ENCODE peak calls at places on chromosomes 11 and 22, in six cellular contexts. I is upper lobe of right lung, F is kidney, Y is coronary artery, H is ovary, V is breast epithelium. T is an unnamed sample.

GRCh38 chr22:23431337-23432072 is 148.6 kb downstream of the IGLL1 start:
- DNase-seq in Y (no peak), V (no peak), I (no peak), F (no peak), H (peak), T (no peak)

GRCh38 chr22:32623943-32624342 is 149.3 kb downstream of the FBXO7 start:
- DNase-seq in V (peak), I (no peak), Y (peak), F (peak), H (peak), T (no peak)

GRCh38 chr22:20429254-20430100 is 8.1 kb downstream of the SCARF2 start:
- DNase-seq in I (peak), Y (no peak), H (no peak), V (no peak), F (peak), T (peak)

GRCh38 chr11:12215192-12215591 is 104.8 kb downstream of the MICAL2 start:
- DNase-seq in I (no peak), V (no peak), Y (no peak), H (no peak), F (no peak), T (no peak)

GRCh38 chr11:117328414-117329010 is 858 bp downstream of the CEP164 start:
- DNase-seq in Y (no peak), H (no peak), V (no peak), F (no peak), I (no peak), T (peak)

GRCh38 chr11:8913961-8914660 is 3.1 kb downstream of the AKIP1 start:
- DNase-seq in Y (no peak), V (no peak), H (peak), I (no peak), F (no peak), T (peak)

GRCh38 chr11:100741866-100742625 is 55.0 kb downstream of the ARHGAP42 start:
- DNase-seq in V (no peak), I (no peak), Y (no peak), F (no peak), H (no peak), T (no peak)

GRCh38 chr22:20198527-20199319 is 47.9 kb upstream of the CCDC188 start:
- DNase-seq in Y (no peak), H (no peak), F (no peak), V (no peak), I (no peak), T (no peak)

GRCh38 chr11:134945993-134946392 is 534.0 kb upstream of the B3GAT1 start:
- DNase-seq in H (no peak), F (no peak), I (no peak), Y (no peak), V (no peak), T (no peak)

GRCh38 chr11:121800704-121801516 is 315.1 kb downstream of the BLID start:
- DNase-seq in V (no peak), H (peak), F (no peak), Y (no peak), I (no peak), T (no peak)

GRCh38 chr11:110711776-110712642 is at the start of gene ARHGAP20:
- DNase-seq in F (peak), Y (peak), V (peak), H (peak), I (peak), T (peak)

GRCh38 chr11:113090716-113091577 is 129.7 kb downstream of the NCAM1 start:
- DNase-seq in I (no peak), Y (no peak), F (no peak), V (no peak), H (no peak), T (no peak)

GRCh38 chr11:75831915-75832502 is 17.0 kb downstream of the UVRAG start:
- DNase-seq in H (no peak), F (no peak), I (no peak), Y (no peak), V (no peak), T (no peak)

GRCh38 chr22:44263547-44263946 is 49.2 kb downstream of the SHISAL1 start:
- DNase-seq in I (peak), V (no peak), H (no peak), Y (no peak), F (no peak), T (no peak)

GRCh38 chr11:126146454-126147192 is 64.8 kb downstream of the RPUSD4 start:
- DNase-seq in Y (no peak), H (no peak), I (no peak), V (no peak), F (no peak), T (no peak)

GRCh38 chr11:58866788-58867187 is 22.3 kb upstream of the GLYATL2 start:
- DNase-seq in F (no peak), Y (no peak), I (no peak), H (no peak), V (no peak), T (no peak)

GRCh38 chr11:2272241-2272945 is 2.0 kb upstream of the ASCL2 start:
- DNase-seq in I (peak), F (no peak), V (peak), H (no peak), Y (peak), T (no peak)

GRCh38 chr11:8209208-8209807 is 40.5 kb upstream of the RIC3 start:
- DNase-seq in H (no peak), V (no peak), Y (no peak), I (no peak), F (no peak), T (no peak)

GRCh38 chr11:35141538-35141937 is 2.6 kb downstream of the CD44 start:
- DNase-seq in F (no peak), H (no peak), Y (no peak), I (peak), V (no peak), T (no peak)

GRCh38 chr11:70145025-70145529 is 58.0 kb upstream of the FADD start:
- DNase-seq in H (no peak), F (no peak), V (no peak), Y (no peak), I (no peak), T (no peak)

GRCh38 chr11:85922367-85922766 is 67.2 kb downstream of the CCDC83 start:
- DNase-seq in I (no peak), H (no peak), F (no peak), V (no peak), Y (no peak), T (no peak)

GRCh38 chr11:35986958-35987357 is 43.1 kb downstream of the LDLRAD3 start:
- DNase-seq in F (no peak), I (no peak), Y (no peak), H (no peak), V (no peak), T (no peak)

GRCh38 chr22:50577987-50578775 is at the start of gene CPT1B:
- DNase-seq in I (no peak), V (no peak), H (no peak), F (no peak), Y (no peak), T (no peak)

GRCh38 chr11:132111781-132112380 is 741.5 kb downstream of the NTM start:
- DNase-seq in Y (no peak), F (no peak), V (no peak), I (no peak), H (no peak), T (no peak)

GRCh38 chr11:44244649-44245308 is 65.2 kb downstream of the ALX4 start:
- DNase-seq in F (no peak), Y (no peak), I (no peak), H (no peak), V (no peak), T (no peak)

GRCh38 chr11:92152245-92152644 is 72.4 kb upstream of the FAT3 start:
- DNase-seq in V (no peak), I (no peak), Y (no peak), F (no peak), H (no peak), T (no peak)

GRCh38 chr22:49534386-49534785 is 293.3 kb downstream of the BRD1 start:
- DNase-seq in V (peak), I (peak), H (no peak), F (peak), Y (no peak), T (no peak)

GRCh38 chr11:104934594-104934993 is 33.8 kb downstream of the CASP4 start:
- DNase-seq in V (no peak), H (no peak), Y (no peak), I (no peak), F (no peak), T (no peak)

GRCh38 chr11:68872216-68873003 is 30.7 kb upstream of the CPT1A start:
- DNase-seq in Y (no peak), F (no peak), V (no peak), H (no peak), I (peak), T (no peak)

GRCh38 chr11:68867067-68867466 is 25.4 kb upstream of the CPT1A start:
- DNase-seq in V (no peak), I (peak), F (no peak), H (no peak), Y (no peak), T (no peak)

GRCh38 chr11:68868221-68868620 is 26.5 kb upstream of the CPT1A start:
- DNase-seq in I (peak), H (no peak), Y (no peak), F (peak), V (no peak), T (no peak)

GRCh38 chr11:68865241-68865640 is 23.5 kb upstream of the CPT1A start:
- DNase-seq in H (no peak), Y (no peak), I (peak), F (no peak), V (no peak), T (no peak)

GRCh38 chr11:68870470-68870869 is 28.8 kb upstream of the CPT1A start:
- DNase-seq in Y (no peak), V (no peak), F (no peak), I (peak), H (no peak), T (no peak)
- TF ChIP-seq CTCF in Y (no peak), V (no peak), F (no peak), I (peak), H (no peak), T (no peak)

DNA sequence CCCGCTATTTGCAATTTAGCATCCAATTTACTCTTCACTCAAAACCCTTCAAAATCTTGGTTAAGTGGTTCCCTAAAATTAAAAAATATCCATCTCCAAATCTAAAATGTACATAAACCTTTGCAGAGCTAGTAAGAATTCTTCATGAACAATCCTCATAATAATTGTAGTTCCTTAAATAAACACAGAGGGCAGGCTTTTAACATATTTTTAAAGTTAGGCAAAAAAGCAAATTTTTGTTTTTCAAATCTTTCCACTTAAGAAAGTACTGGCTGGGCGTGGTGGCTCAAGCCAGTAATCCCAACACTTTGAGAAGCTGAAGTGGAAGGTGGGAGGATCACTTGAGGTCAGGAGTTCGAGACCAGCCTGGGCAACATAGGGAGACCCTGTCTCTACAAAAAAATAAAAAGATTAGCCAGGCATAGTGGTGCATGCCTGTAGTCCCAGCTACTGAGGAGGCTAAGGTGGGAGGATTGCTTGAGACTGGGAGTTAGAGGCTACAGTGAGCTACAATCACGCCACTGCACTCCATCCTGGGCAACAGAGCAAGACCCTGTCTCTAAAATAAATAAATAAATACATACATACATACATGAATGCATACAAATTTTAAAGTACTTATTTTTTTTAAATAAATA is 25.1 kb upstream of the PLAAT3 start:
- DNase-seq in V (no peak), H (no peak), F (no peak), Y (no peak), I (no peak), T (no peak)
- TF ChIP-seq CTCF in V (peak), H (peak), F (peak), Y (peak), I (peak), T (peak)

DNA sequence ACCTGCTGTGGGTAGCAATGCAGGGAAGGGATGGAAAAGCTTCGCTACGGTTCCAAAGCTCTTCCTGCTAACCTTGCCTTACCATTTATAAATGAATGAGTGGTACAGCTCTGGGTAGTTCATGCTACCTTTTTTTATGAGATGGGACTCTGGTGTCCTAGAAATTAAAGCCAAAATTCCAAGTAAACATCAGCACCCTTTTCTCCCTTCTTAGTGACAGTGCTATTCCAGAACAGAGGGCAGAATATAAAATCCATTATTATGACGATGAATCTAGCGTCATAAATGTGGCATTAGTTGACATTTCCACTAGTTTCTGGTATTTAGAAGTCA is 447 bp upstream of the SVIP start:
- DNase-seq in I (no peak), F (no peak), Y (no peak), V (no peak), H (no peak), T (no peak)
- TF ChIP-seq CTCF in I (no peak), F (no peak), Y (no peak), V (no peak), H (no peak), T (no peak)

GRCh38 chr11:63589000-63589399 is 25.2 kb downstream of the PLAAT3 start:
- DNase-seq in Y (no peak), F (no peak), H (no peak), V (no peak), I (no peak), T (no peak)

GRCh38 chr11:63595296-63595695 is 18.9 kb downstream of the PLAAT3 start:
- DNase-seq in F (no peak), I (no peak), V (no peak), Y (no peak), H (no peak), T (no peak)

GRCh38 chr11:63598556-63598955 is 15.7 kb downstream of the PLAAT3 start:
- DNase-seq in F (no peak), Y (no peak), H (no peak), I (no peak), V (no peak), T (no peak)

GRCh38 chr11:63590024-63590788 is 24.0 kb downstream of the PLAAT3 start:
- DNase-seq in V (no peak), H (no peak), F (no peak), Y (no peak), I (no peak), T (no peak)

GRCh38 chr11:63592975-63593395 is 21.2 kb downstream of the PLAAT3 start:
- DNase-seq in F (no peak), I (no peak), H (no peak), V (no peak), Y (no peak), T (peak)
- TF ChIP-seq CTCF in F (peak), I (peak), H (peak), V (peak), Y (no peak), T (peak)

DNA sequence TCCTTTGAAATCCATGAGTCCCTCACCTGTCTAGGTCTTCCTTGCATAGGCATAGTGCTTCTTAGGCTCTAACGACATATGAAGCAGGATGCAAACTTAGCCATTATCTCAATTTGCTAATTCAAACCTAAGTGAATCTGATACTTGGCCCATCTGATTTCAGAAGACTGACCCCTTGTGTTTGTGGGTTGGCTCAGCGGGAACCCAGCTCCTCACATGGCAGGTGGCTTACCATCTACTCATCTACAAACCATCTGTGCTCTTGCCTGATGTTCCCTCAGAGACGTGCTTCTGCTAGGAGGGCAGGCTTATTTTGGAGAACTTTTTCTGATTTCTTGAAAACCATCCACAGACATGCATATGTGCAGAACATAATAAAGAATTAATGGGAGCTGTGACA is 15.2 kb downstream of the ELMOD1 start:
- DNase-seq in H (no peak), V (no peak), F (no peak), I (no peak), Y (no peak), T (no peak)
- TF ChIP-seq CTCF in H (no peak), V (no peak), F (no peak), I (no peak), Y (no peak), T (peak)